ENCODE peak calls at places on chromosomes 7 and 10, in four cellular contexts. One of them, this sample, is unnamed.

GRCh38 chr7:155380986-155381851 is 76.7 kb upstream of the EN2 start:
- DNase-seq in H1: peak
- DNase-seq in GM12878: no peak
- DNase-seq in HepG2: no peak
- DNase-seq in this sample: no peak

GRCh38 chr10:74227697-74228424 is 76.8 kb downstream of the ADK start:
- DNase-seq in H1: no peak
- DNase-seq in GM12878: peak
- DNase-seq in HepG2: no peak
- DNase-seq in this sample: no peak

GRCh38 chr7:44188480-44189225 is 586 bp downstream of the GCK start:
- DNase-seq in H1: no peak
- DNase-seq in GM12878: no peak
- DNase-seq in HepG2: no peak
- DNase-seq in this sample: no peak

GRCh38 chr7:108014200-108014599 is 11.2 kb upstream of the LAMB1 start:
- DNase-seq in H1: no peak
- DNase-seq in GM12878: no peak
- DNase-seq in HepG2: no peak
- DNase-seq in this sample: no peak

GRCh38 chr10:92240289-92241157 is 50.4 kb downstream of the CPEB3 start:
- DNase-seq in H1: peak
- DNase-seq in GM12878: peak
- DNase-seq in HepG2: peak
- DNase-seq in this sample: peak

GRCh38 chr7:71633571-71634008 is 501.6 kb downstream of the GALNT17 start:
- DNase-seq in H1: no peak
- DNase-seq in GM12878: no peak
- DNase-seq in HepG2: peak
- DNase-seq in this sample: no peak

GRCh38 chr7:111763221-111763791 is 201.0 kb upstream of the IMMP2L start:
- DNase-seq in H1: no peak
- DNase-seq in GM12878: no peak
- DNase-seq in HepG2: peak
- DNase-seq in this sample: peak

GRCh38 chr7:158255156-158255555 is 332.5 kb downstream of the PTPRN2 start:
- DNase-seq in H1: no peak
- DNase-seq in GM12878: no peak
- DNase-seq in HepG2: no peak
- DNase-seq in this sample: no peak

GRCh38 chr7:135100856-135101255 is 47.0 kb upstream of the TMEM140 start:
- DNase-seq in H1: no peak
- DNase-seq in GM12878: no peak
- DNase-seq in HepG2: no peak
- DNase-seq in this sample: no peak

GRCh38 chr10:21396889-21397288 is 128.6 kb downstream of the SKIDA1 start:
- DNase-seq in H1: no peak
- DNase-seq in GM12878: no peak
- DNase-seq in HepG2: no peak
- DNase-seq in this sample: no peak

GRCh38 chr10:4283841-4284610 is 499.0 kb upstream of the KLF6 start:
- DNase-seq in H1: no peak
- DNase-seq in GM12878: no peak
- DNase-seq in HepG2: no peak
- DNase-seq in this sample: no peak

GRCh38 chr7:157411580-157411979 is 74.8 kb downstream of the DNAJB6 start:
- DNase-seq in H1: no peak
- DNase-seq in GM12878: no peak
- DNase-seq in HepG2: no peak
- DNase-seq in this sample: no peak

GRCh38 chr7:31648288-31648687 is 38.7 kb upstream of the PPP1R17 start:
- DNase-seq in H1: no peak
- DNase-seq in GM12878: no peak
- DNase-seq in HepG2: peak
- DNase-seq in this sample: no peak

GRCh38 chr7:110514973-110515372 is 576.0 kb upstream of the LRRN3 start:
- DNase-seq in H1: no peak
- DNase-seq in GM12878: no peak
- DNase-seq in HepG2: no peak
- DNase-seq in this sample: no peak

GRCh38 chr10:91642831-91643692 is 10.2 kb upstream of the PPP1R3C start:
- DNase-seq in H1: no peak
- DNase-seq in GM12878: no peak
- DNase-seq in HepG2: no peak
- DNase-seq in this sample: no peak

GRCh38 chr7:98617051-98617959 is at the start of gene NPTX2:
- DNase-seq in H1: peak
- DNase-seq in GM12878: no peak
- DNase-seq in HepG2: no peak
- DNase-seq in this sample: peak

GRCh38 chr7:157703534-157704195 is 366.9 kb downstream of the DNAJB6 start:
- DNase-seq in H1: no peak
- DNase-seq in GM12878: no peak
- DNase-seq in HepG2: no peak
- DNase-seq in this sample: no peak

GRCh38 chr10:963613-964012 is 24.6 kb upstream of the GTPBP4 start:
- DNase-seq in H1: no peak
- DNase-seq in GM12878: no peak
- DNase-seq in HepG2: no peak
- DNase-seq in this sample: no peak

GRCh38 chr10:126160971-126161630 is 227.2 kb downstream of the ADAM12 start:
- DNase-seq in H1: no peak
- DNase-seq in GM12878: no peak
- DNase-seq in HepG2: no peak
- DNase-seq in this sample: peak

GRCh38 chr10:74096777-74097176 is 53.9 kb downstream of the AP3M1 start:
- DNase-seq in H1: no peak
- DNase-seq in GM12878: peak
- DNase-seq in HepG2: no peak
- DNase-seq in this sample: no peak

GRCh38 chr10:22714524-22715289 is at the start of gene PIP4K2A:
- DNase-seq in H1: peak
- DNase-seq in GM12878: no peak
- DNase-seq in HepG2: peak
- DNase-seq in this sample: peak

GRCh38 chr10:84493951-84494848 is 165.8 kb downstream of the CCSER2 start:
- DNase-seq in H1: no peak
- DNase-seq in GM12878: no peak
- DNase-seq in HepG2: no peak
- DNase-seq in this sample: no peak

GRCh38 chr7:26705567-26705966 is 158.8 kb downstream of the SKAP2 start:
- DNase-seq in H1: no peak
- DNase-seq in GM12878: no peak
- DNase-seq in HepG2: peak
- DNase-seq in this sample: no peak

GRCh38 chr7:34759477-34760125 is 101.6 kb downstream of the NPSR1 start:
- DNase-seq in H1: no peak
- DNase-seq in GM12878: no peak
- DNase-seq in HepG2: peak
- DNase-seq in this sample: peak

GRCh38 chr7:28669329-28669728 is 257.0 kb downstream of the CREB5 start:
- DNase-seq in H1: no peak
- DNase-seq in GM12878: no peak
- DNase-seq in HepG2: no peak
- DNase-seq in this sample: no peak

GRCh38 chr10:11553773-11554381 is 57.6 kb downstream of the USP6NL start:
- DNase-seq in H1: no peak
- DNase-seq in GM12878: peak
- DNase-seq in HepG2: no peak
- DNase-seq in this sample: no peak

GRCh38 chr7:103824251-103824650 is 165.2 kb downstream of the RELN start:
- DNase-seq in H1: no peak
- DNase-seq in GM12878: no peak
- DNase-seq in HepG2: no peak
- DNase-seq in this sample: no peak

GRCh38 chr7:7768977-7769376 is 50.6 kb upstream of the RPA3 start:
- DNase-seq in H1: no peak
- DNase-seq in GM12878: no peak
- DNase-seq in HepG2: no peak
- DNase-seq in this sample: no peak

GRCh38 chr10:7667262-7668141 is 736 bp upstream of the ITIH5 start:
- DNase-seq in H1: peak
- DNase-seq in GM12878: no peak
- DNase-seq in HepG2: peak
- DNase-seq in this sample: no peak

GRCh38 chr10:82674036-82674435 is 799.0 kb downstream of the NRG3 start:
- DNase-seq in H1: no peak
- DNase-seq in GM12878: no peak
- DNase-seq in HepG2: no peak
- DNase-seq in this sample: no peak

GRCh38 chr7:539731-540411 is 20.2 kb upstream of the PDGFA start:
- DNase-seq in H1: no peak
- DNase-seq in GM12878: no peak
- DNase-seq in HepG2: peak
- DNase-seq in this sample: no peak

GRCh38 chr7:30566596-30566995 is 28.1 kb upstream of the GARS1 start:
- DNase-seq in H1: no peak
- DNase-seq in GM12878: no peak
- DNase-seq in HepG2: no peak
- DNase-seq in this sample: no peak

GRCh38 chr10:84395581-84395980 is 67.2 kb downstream of the CCSER2 start:
- DNase-seq in H1: no peak
- DNase-seq in GM12878: no peak
- DNase-seq in HepG2: no peak
- DNase-seq in this sample: no peak

GRCh38 chr10:15346440-15347141 is 24.5 kb downstream of the FAM171A1 start:
- DNase-seq in H1: no peak
- DNase-seq in GM12878: no peak
- DNase-seq in HepG2: no peak
- DNase-seq in this sample: no peak

GRCh38 chr7:90681336-90682019 is 85.4 kb downstream of the CDK14 start:
- DNase-seq in H1: no peak
- DNase-seq in GM12878: no peak
- DNase-seq in HepG2: no peak
- DNase-seq in this sample: no peak

GRCh38 chr7:82506702-82507101 is 63.1 kb upstream of the CACNA2D1 start:
- DNase-seq in H1: no peak
- DNase-seq in GM12878: no peak
- DNase-seq in HepG2: no peak
- DNase-seq in this sample: no peak

GRCh38 chr7:50664461-50664922 is 99.3 kb upstream of the DDC start:
- DNase-seq in H1: no peak
- DNase-seq in GM12878: no peak
- DNase-seq in HepG2: no peak
- DNase-seq in this sample: no peak

DNA sequence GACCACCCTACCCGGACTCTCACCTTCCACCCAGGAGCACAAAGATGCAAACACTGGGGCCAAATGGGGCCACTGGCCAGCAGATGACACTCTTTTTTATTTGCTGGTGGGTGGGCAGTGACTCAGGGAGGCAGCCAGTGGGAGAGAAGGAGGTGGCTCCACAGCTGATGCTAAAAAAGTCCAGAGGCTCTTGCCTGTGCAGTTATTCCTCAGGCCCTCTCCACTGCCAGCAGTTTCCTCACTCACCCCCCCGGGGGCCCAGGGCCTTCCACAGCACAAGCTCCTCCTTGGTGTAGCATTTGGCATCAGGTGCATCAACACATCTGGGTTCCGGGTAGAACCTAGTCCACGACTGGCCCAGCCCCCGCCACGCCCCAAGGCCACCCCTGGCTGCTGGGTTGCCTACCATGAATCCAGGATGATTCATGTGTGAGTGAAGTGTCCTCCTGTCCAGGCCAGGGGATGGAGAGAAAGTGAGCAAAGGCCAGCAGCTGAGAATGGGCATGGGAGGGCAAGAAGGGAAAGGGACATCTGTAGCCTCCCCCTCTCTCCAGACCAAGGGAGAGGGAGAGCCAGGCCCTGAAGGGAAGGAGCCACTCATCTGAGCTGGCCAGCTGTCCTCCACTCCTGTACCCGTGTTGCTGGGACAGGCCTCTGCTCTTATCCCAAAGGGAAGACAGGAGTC is 1.7 kb upstream of the KCNH2 start:
- DNase-seq in H1: no peak
- DNase-seq in GM12878: no peak
- DNase-seq in HepG2: no peak
- DNase-seq in this sample: no peak
- TF ChIP-seq SP1 in H1: no peak
- TF ChIP-seq SP1 in GM12878: no peak
- TF ChIP-seq SP1 in HepG2: no peak
- TF ChIP-seq SP1 in this sample: no peak

DNA sequence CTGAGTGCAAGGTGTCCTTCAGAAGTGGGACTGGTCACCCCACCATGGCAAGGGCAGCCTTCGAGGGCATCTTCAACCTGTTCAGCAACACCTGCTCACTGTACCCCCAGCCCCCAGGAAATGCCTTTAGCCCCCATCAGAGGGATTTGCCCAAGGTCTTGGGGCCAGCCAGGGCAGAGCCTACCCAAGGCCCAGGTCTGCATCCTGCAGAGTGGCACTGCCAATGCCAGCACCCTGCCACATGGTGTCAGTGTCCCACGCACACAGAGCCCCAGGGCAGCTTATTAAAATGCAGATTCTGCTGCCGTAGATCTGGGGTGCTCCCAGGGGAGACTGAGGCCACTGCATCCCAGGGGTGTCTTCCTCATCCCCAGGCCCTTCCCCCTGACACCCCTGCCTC is 106.2 kb upstream of the KCTD7 start:
- DNase-seq in H1: no peak
- DNase-seq in GM12878: no peak
- DNase-seq in HepG2: no peak
- DNase-seq in this sample: no peak
- TF ChIP-seq SUZ12 in H1: no peak
- TF ChIP-seq SUZ12 in GM12878: no peak
- TF ChIP-seq SUZ12 in HepG2: no peak
- TF ChIP-seq SUZ12 in this sample: no peak

DNA sequence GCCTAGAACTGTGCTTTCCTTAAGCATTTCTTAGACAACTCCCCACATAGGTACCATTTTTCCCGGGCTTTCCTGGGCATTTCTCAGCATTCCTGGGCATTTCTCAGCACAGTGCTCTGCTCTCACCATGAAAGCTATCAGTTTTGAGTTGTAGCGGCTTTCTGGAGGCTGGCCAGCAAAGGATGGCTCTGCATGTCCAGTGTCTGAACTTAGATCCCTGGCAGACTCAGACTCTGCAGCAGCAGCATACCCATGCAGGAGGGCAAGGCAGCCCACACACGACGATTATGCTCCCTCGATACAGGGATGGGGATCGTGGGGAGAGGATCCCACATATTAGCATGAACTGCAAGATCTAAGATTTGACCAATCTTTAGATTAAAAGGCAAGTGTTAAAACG is 248.9 kb upstream of the MKI67 start:
- DNase-seq in H1: no peak
- DNase-seq in GM12878: no peak
- DNase-seq in HepG2: no peak
- DNase-seq in this sample: no peak
- TF ChIP-seq SP1 in H1: no peak
- TF ChIP-seq SP1 in GM12878: no peak
- TF ChIP-seq SP1 in HepG2: no peak
- TF ChIP-seq SP1 in this sample: no peak

DNA sequence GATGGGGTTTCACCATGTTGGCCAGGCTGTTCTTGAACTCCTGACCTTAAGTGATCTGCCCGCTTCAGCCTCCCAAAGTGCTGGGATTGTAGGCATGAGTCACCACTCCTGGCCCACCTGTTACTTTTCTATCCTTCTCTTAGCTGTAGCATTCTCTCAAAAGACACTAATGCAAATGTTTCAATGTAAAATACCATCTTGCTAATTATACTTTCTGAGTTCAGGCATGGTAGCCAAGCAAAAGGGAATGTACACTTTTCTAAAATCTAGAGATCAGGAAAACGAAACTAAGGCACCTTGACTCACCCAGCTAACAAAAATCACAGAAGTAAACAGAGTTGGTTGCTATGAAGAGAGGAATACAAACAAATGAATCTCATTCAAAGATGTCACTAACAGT is 401.0 kb upstream of the NRP1 start:
- DNase-seq in H1: no peak
- DNase-seq in GM12878: no peak
- DNase-seq in HepG2: no peak
- DNase-seq in this sample: no peak
- TF ChIP-seq SUZ12 in H1: no peak
- TF ChIP-seq SUZ12 in GM12878: no peak
- TF ChIP-seq SUZ12 in HepG2: no peak
- TF ChIP-seq SUZ12 in this sample: no peak